ENCODE peak calls at places on chromosomes 4 and X, in seven cellular contexts. W is upper lobe of right lung, U is PC-9, Q is endothelial cell, S is lung, E is AG04449, O is neural crest cell. D is an unnamed sample.

GRCh38 chr4:152038238-152038637 is 277.4 kb upstream of the GATB start:
- DNase-seq in W (no peak), U (no peak), Q (no peak), S (no peak), E (no peak), O (no peak), D (no peak)

GRCh38 chr4:82784615-82785247 is 13.9 kb downstream of the SCD5 start:
- DNase-seq in W (no peak), U (no peak), Q (no peak), S (no peak), E (no peak), O (no peak), D (no peak)

GRCh38 chrX:1593286-1594271 is 2.2 kb downstream of the AKAP17A start:
- DNase-seq in W (peak; percentile 63), U (no peak), Q (no peak), S (no peak), E (no peak), O (no peak), D (no peak)

GRCh38 chrX:20437678-20438077 is 171.0 kb upstream of the RPS6KA3 start:
- DNase-seq in W (no peak), U (no peak), Q (no peak), S (no peak), E (no peak), O (no peak), D (no peak)

GRCh38 chrX:8820910-8821527 is 19.8 kb upstream of the FAM9A start:
- DNase-seq in W (no peak), U (no peak), Q (peak; percentile 23), S (no peak), E (no peak), O (no peak), D (no peak)

GRCh38 chrX:141405878-141406492 is 163.7 kb upstream of the SPANXC start:
- DNase-seq in W (no peak), U (peak; percentile 38), Q (no peak), S (no peak), E (peak; percentile 23), O (no peak), D (peak; percentile 8)

GRCh38 chr4:105158837-105159236 is 12.2 kb downstream of the TET2 start:
- DNase-seq in W (peak; percentile 71), U (no peak), Q (no peak), S (peak; percentile 46), E (no peak), O (no peak), D (no peak)

GRCh38 chr4:39320381-39321115 is 45.6 kb downstream of the RFC1 start:
- DNase-seq in W (no peak), U (no peak), Q (no peak), S (no peak), E (peak; percentile 12), O (no peak), D (no peak)

GRCh38 chrX:18681996-18682395 is 10.1 kb upstream of the RS1 start:
- DNase-seq in W (no peak), U (no peak), Q (no peak), S (no peak), E (no peak), O (no peak), D (no peak)

GRCh38 chr4:169305651-169306050 is 34.9 kb upstream of the SH3RF1 start:
- DNase-seq in W (no peak), U (no peak), Q (no peak), S (no peak), E (no peak), O (no peak), D (no peak)

GRCh38 chrX:789096-789495 is 158.5 kb downstream of the SHOX start:
- DNase-seq in W (no peak), U (no peak), Q (no peak), S (no peak), E (no peak), O (no peak), D (no peak)

GRCh38 chrX:12007881-12008280 is 130.4 kb upstream of the FRMPD4 start:
- DNase-seq in W (no peak), U (peak; percentile 15), Q (no peak), S (no peak), E (no peak), O (no peak), D (peak; percentile 11)

GRCh38 chr4:186954956-186955355 is 231.3 kb upstream of the FAT1 start:
- DNase-seq in W (no peak), U (no peak), Q (no peak), S (no peak), E (no peak), O (no peak), D (no peak)
- TF ChIP-seq CTCF in W (no peak), U (no peak), Q (no peak), S (no peak), E (no peak), O (no peak), D (no peak)

DNA sequence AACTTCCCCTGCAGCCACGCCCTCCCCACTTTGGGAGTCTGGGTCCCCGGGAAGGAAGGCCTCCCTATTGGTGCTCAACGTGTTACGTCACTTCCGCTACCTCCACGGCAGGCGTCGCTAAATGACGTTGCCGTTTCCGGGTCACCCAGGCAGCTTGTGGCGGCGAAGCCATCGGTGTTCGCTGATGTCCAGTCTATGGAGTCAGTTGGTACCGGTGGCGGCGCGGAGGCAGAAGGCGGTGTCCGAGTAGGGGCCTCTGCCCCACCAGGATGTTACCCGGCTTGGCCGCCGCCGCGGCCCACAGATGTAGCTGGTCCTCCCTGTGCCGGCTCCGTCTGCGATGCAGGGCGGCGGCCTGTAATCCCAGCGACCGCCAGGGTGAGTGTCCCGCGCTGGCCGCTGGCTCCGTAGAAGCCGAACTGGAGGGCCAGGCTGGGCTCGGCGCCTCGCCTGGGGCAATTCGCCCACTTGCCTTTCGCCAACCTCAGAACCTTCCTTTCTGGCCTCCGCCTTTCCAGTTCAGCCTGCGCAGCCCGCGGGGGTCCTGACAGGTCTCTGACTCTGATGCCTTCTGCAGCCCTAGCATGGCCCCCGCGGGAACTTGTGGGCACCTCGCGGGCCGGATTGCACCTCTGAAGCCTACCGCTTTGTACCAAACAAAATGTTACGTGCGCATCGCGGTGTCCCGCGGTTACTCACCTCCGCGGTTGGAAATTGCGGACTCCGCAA is at the start of gene SLC30A9:
- DNase-seq in W (peak; percentile 95), U (peak; percentile 88), Q (peak; percentile 81), S (peak; percentile 97), E (peak; percentile 59), O (peak; percentile 87), D (peak; percentile 80)
- TF ChIP-seq CTCF in W (peak; percentile 38), U (peak; percentile 38), Q (peak; percentile 16), S (no peak), E (peak; percentile 58), O (peak; percentile 65), D (peak; percentile 21)

DNA sequence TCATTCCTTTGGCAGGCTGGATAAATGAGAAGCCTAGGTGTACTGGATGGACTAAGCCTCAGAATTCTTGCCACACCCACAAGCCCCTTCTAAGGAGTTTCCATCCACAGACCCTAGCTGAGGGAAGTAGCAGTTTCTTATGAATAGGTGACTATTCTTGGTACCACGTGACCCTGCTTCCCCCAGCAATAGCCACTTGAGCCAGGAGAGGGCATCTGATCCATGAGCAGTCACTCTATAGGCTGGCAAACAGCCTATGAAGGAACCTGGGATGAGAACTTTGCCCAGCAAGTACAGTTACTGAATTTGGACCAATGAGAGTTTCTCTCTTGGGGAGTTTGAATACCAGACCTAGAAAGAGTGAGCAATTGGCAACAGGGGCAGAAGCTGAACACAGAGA is 84.0 kb downstream of the RTL9 start:
- DNase-seq in W (no peak), U (peak; percentile 19), Q (peak; percentile 15), S (no peak), E (no peak), O (no peak), D (no peak)
- TF ChIP-seq CTCF in W (no peak), U (peak; percentile 66), Q (peak; percentile 14), S (no peak), E (peak; percentile 35), O (peak; percentile 50), D (peak; percentile 16)

GRCh38 chr4:98505991-98506390 is 152.4 kb downstream of the TSPAN5 start:
- DNase-seq in W (no peak), U (no peak), Q (no peak), S (no peak), E (no peak), O (no peak), D (no peak)

GRCh38 chr4:98508825-98509539 is 149.4 kb downstream of the TSPAN5 start:
- DNase-seq in W (no peak), U (no peak), Q (no peak), S (no peak), E (no peak), O (no peak), D (no peak)

GRCh38 chr4:98508248-98508647 is 150.2 kb downstream of the TSPAN5 start:
- DNase-seq in W (no peak), U (no peak), Q (no peak), S (no peak), E (no peak), O (no peak), D (no peak)

GRCh38 chr4:98507299-98507698 is 151.1 kb downstream of the TSPAN5 start:
- DNase-seq in W (no peak), U (no peak), Q (no peak), S (no peak), E (no peak), O (no peak), D (no peak)

DNA sequence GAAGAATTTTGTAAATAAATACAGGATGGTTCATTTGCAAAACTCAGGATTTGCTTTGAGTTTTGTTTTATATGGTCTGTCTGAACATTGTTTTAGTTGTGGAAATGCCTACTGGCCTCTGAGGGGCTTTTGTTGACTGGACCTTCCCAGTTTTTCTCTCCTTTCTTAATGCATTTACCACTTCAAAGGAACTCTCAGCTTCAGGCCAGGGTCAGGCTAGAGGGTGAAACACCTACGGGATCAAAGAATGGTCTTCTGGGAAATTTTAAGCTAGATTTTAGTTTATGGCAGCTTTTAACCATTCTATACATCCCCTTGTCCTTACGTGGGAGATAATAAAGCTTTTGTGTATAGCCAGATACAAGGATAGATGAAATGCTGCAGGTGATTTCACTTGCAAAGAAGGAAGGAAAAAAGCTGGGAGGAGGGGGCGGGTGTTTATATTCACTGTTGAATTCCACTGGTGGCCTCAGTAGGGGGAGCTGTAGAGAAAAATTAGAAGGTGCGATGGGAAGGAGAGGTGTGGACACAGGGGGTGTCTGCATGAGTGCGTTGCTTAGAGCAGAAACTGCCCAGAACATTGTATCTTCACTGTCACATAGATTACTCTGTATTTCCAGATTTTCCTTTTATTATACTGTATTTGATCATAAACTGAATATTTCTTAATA is 151.8 kb downstream of the TSPAN5 start:
- DNase-seq in W (no peak), U (no peak), Q (peak; percentile 30), S (no peak), E (no peak), O (peak; percentile 16), D (no peak)
- TF ChIP-seq CTCF in W (no peak), U (peak; percentile 37), Q (no peak), S (no peak), E (no peak), O (peak; percentile 37), D (no peak)

DNA sequence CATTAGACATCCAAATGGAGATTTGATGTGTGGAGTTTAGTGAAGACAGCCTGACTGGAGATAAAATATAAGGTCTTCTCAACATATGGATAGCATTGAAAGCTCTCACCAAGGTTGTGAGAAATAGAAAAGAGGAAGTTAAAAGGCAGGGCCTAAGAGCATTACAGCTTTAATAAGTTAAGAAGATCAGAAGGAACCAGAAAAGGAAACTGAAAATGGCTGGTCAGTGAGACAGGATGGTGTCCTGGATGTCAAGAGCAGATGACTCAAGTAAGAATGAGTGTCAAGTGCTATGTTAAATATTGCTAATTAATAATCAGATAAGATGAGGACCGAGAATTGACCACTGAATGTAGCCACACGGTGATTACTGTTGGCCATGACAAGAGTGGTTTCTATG is 642.9 kb downstream of the STPG2 start:
- DNase-seq in W (no peak), U (no peak), Q (no peak), S (no peak), E (no peak), O (no peak), D (no peak)
- TF ChIP-seq CTCF in W (no peak), U (no peak), Q (no peak), S (no peak), E (no peak), O (no peak), D (no peak)